ENCODE peak calls at places on chromosome 13, in five cellular contexts. T is B cell; W is NCI-H187 treated with DMSO at 0.1 percent for 48 hours; S is stimulated activated CD4-positive, alpha-beta T cell treated with anti-CD3 and anti-CD28 coated beads, Interleukin-2, amount 100 ng/mL, for 24 hours; X is testis. F is an unnamed sample.

GRCh38 chr13:101454767-101455166 is 2.3 kb downstream of the ITGBL1 start:
- DNase-seq in X (no peak), T (no peak), W (no peak), S (no peak), F (no peak)

GRCh38 chr13:90427322-90428272 is 919.9 kb upstream of the MIR17HG start:
- DNase-seq in X (no peak), S (no peak), T (no peak), W (no peak), F (no peak)

GRCh38 chr13:97226788-97227627 is 4.9 kb downstream of the MBNL2 start:
- DNase-seq in S (peak; percentile 43), X (peak; percentile 74), W (no peak), T (peak; percentile 27), F (peak; percentile 76)

GRCh38 chr13:39051157-39051556 is 12.9 kb downstream of the NHLRC3 start:
- DNase-seq in S (no peak), W (no peak), X (no peak), T (peak; percentile 28), F (peak; percentile 83)

GRCh38 chr13:113080901-113081521 is 24.6 kb upstream of the F7 start:
- DNase-seq in T (no peak), S (no peak), X (no peak), W (no peak), F (no peak)

GRCh38 chr13:33832872-33833271 is 14.9 kb downstream of the RFC3 start:
- DNase-seq in T (no peak), S (no peak), W (no peak), X (no peak), F (no peak)

GRCh38 chr13:31625115-31625514 is 114.2 kb upstream of the RXFP2 start:
- DNase-seq in W (no peak), T (no peak), S (no peak), X (no peak), F (no peak)

GRCh38 chr13:32804673-32805260 is 211.5 kb upstream of the KL start:
- DNase-seq in W (no peak), S (no peak), X (no peak), T (no peak), F (no peak)

GRCh38 chr13:68176486-68176885 is 946.4 kb upstream of the PCDH9 start:
- DNase-seq in S (no peak), T (no peak), W (no peak), X (no peak), F (no peak)

GRCh38 chr13:93529961-93530360 is 303.4 kb downstream of the GPC6 start:
- DNase-seq in W (no peak), T (no peak), S (no peak), X (no peak), F (no peak)

GRCh38 chr13:34833562-34834182 is 108.4 kb upstream of the NBEA start:
- DNase-seq in T (no peak), S (peak; percentile 2), X (no peak), W (no peak), F (peak; percentile 24)

GRCh38 chr13:33274264-33274663 is 11.3 kb downstream of the STARD13 start:
- DNase-seq in T (no peak), X (no peak), W (no peak), S (no peak), F (no peak)

GRCh38 chr13:66560991-66561390 is 669.1 kb downstream of the PCDH9 start:
- DNase-seq in X (no peak), S (no peak), W (no peak), T (no peak), F (no peak)

GRCh38 chr13:50353651-50354415 is 338.6 kb downstream of the KCNRG start:
- DNase-seq in T (no peak), W (no peak), X (no peak), S (no peak), F (no peak)

GRCh38 chr13:32852568-32852967 is 163.7 kb upstream of the KL start:
- DNase-seq in X (no peak), S (no peak), T (no peak), W (no peak), F (no peak)

GRCh38 chr13:48533986-48534600 is 1.2 kb upstream of the RCBTB2 start:
- DNase-seq in W (no peak), S (no peak), X (no peak), T (no peak), F (peak; percentile 7)

GRCh38 chr13:27035892-27036235 is 135.7 kb downstream of the USP12 start:
- DNase-seq in S (no peak), W (no peak), X (no peak), T (no peak), F (no peak)

GRCh38 chr13:113162783-113163685 is 4.6 kb downstream of the PROZ start:
- DNase-seq in X (no peak), W (no peak), T (no peak), S (no peak), F (no peak)

GRCh38 chr13:69769637-69770036 is 338.0 kb upstream of the ATXN8OS start:
- DNase-seq in S (no peak), W (no peak), T (no peak), X (no peak), F (peak; percentile 16)

GRCh38 chr13:106350208-106350607 is 185.3 kb downstream of the EFNB2 start:
- DNase-seq in X (no peak), T (no peak), S (no peak), W (no peak), F (no peak)

GRCh38 chr13:48582086-48582485 is 49.2 kb upstream of the RCBTB2 start:
- DNase-seq in W (no peak), X (no peak), S (no peak), T (no peak), F (no peak)

F was measured in NAMALWA.